ENCODE peak calls at places on chromosomes 7 and 10, in four cellular contexts. Y is PC-3, H is GM13977, C is EH. Z is an unnamed sample.

GRCh38 chr7:42831051-42831952 is 80.6 kb downstream of the C7orf25 start:
- DNase-seq in H (no peak), C (peak), Y (peak), Z (no peak)

GRCh38 chr7:8389898-8390642 is 43.3 kb upstream of the NXPH1 start:
- DNase-seq in C (no peak), Y (no peak), H (no peak), Z (no peak)

GRCh38 chr7:104126411-104126841 is 81.4 kb downstream of the ORC5 start:
- DNase-seq in Y (no peak), C (no peak), H (no peak), Z (no peak)

GRCh38 chr7:137932881-137933269 is 69.0 kb downstream of the CREB3L2 start:
- DNase-seq in Y (peak), H (no peak), C (peak), Z (no peak)

GRCh38 chr10:129192344-129193128 is 274.5 kb upstream of the MGMT start:
- DNase-seq in Y (no peak), H (no peak), C (no peak), Z (no peak)

GRCh38 chr7:107170051-107170661 is 1.4 kb downstream of the HBP1 start:
- DNase-seq in C (no peak), Y (no peak), H (peak), Z (no peak)

GRCh38 chr10:4267084-4267774 is 482.2 kb upstream of the KLF6 start:
- DNase-seq in C (no peak), H (no peak), Y (no peak), Z (no peak)

GRCh38 chr7:153034791-153035190 is 275.2 kb downstream of the ACTR3B start:
- DNase-seq in C (no peak), H (no peak), Y (no peak), Z (no peak)

GRCh38 chr7:105084581-105084980 is 70.6 kb downstream of the KMT2E start:
- DNase-seq in C (no peak), H (no peak), Y (no peak), Z (no peak)